ENCODE peak calls at places on chromosomes 2 and 18, in four cellular contexts. E is K562, K is GM12878, Q is HepG2. S is an unnamed sample.
A peak's percentile ranks its signal among the peaks of the same experiment; 100 is the strongest.

GRCh38 chr2:65576861-65577601 is 144.6 kb upstream of the SPRED2 start:
- DNase-seq in E (no peak), K (no peak), Q (peak; percentile 91), S (no peak)

GRCh38 chr18:23071285-23071684 is 64.0 kb upstream of the CABLES1 start:
- DNase-seq in E (no peak), K (peak; percentile 79), Q (no peak), S (no peak)

GRCh38 chr2:23069935-23070334 is 315.0 kb upstream of the KLHL29 start:
- DNase-seq in E (no peak), K (no peak), Q (no peak), S (no peak)

GRCh38 chr2:176817061-176817565 is 395.5 kb upstream of the HNRNPA3 start:
- DNase-seq in E (no peak), K (no peak), Q (no peak), S (peak; percentile 25)

GRCh38 chr2:107585851-107586250 is 240.8 kb upstream of the RGPD4 start:
- DNase-seq in E (no peak), K (no peak), Q (no peak), S (no peak)

GRCh38 chr2:127957240-127957639 is 70.6 kb downstream of the SAP130 start:
- DNase-seq in E (no peak), K (no peak), Q (no peak), S (no peak)

GRCh38 chr2:12317853-12318426 is 398.8 kb upstream of the TRIB2 start:
- DNase-seq in E (no peak), K (no peak), Q (no peak), S (no peak)

GRCh38 chr2:216504376-216504762 is 5.7 kb downstream of the RPL37A start:
- DNase-seq in E (no peak), K (no peak), Q (no peak), S (no peak)

GRCh38 chr2:102337481-102338386 is 17.9 kb upstream of the IL18R1 start:
- DNase-seq in E (no peak), K (no peak), Q (no peak), S (no peak)

GRCh38 chr18:76721207-76721996 is 101.0 kb upstream of the ZNF236 start:
- DNase-seq in E (no peak), K (no peak), Q (no peak), S (no peak)

GRCh38 chr18:26071725-26072124 is 18.7 kb downstream of the SS18 start:
- DNase-seq in E (no peak), K (no peak), Q (no peak), S (no peak)

GRCh38 chr2:64380853-64381527 is 73.0 kb upstream of the LGALSL start:
- DNase-seq in E (no peak), K (no peak), Q (no peak), S (no peak)

GRCh38 chr2:52821631-52822030 is 946.0 kb upstream of the CHAC2 start:
- DNase-seq in E (no peak), K (no peak), Q (no peak), S (no peak)

GRCh38 chr2:42843131-42843530 is 50.7 kb upstream of the HAAO start:
- DNase-seq in E (no peak), K (no peak), Q (no peak), S (no peak)

GRCh38 chr2:136384541-136385303 is 266.8 kb upstream of the CXCR4 start:
- DNase-seq in E (peak; percentile 17), K (no peak), Q (peak; percentile 35), S (peak; percentile 61)

GRCh38 chr2:161077367-161078210 is 82.6 kb upstream of the TANK start:
- DNase-seq in E (no peak), K (peak; percentile 81), Q (no peak), S (no peak)

GRCh38 chr2:172480301-172481218 is 53.2 kb downstream of the ITGA6 start:
- DNase-seq in E (no peak), K (no peak), Q (peak; percentile 91), S (no peak)

GRCh38 chr2:229575569-229576315 is 138.6 kb downstream of the DNER start:
- DNase-seq in E (no peak), K (no peak), Q (no peak), S (no peak)

GRCh38 chr2:70440621-70441020 is 113.0 kb downstream of the TGFA start:
- DNase-seq in E (no peak), K (no peak), Q (no peak), S (no peak)

DNA sequence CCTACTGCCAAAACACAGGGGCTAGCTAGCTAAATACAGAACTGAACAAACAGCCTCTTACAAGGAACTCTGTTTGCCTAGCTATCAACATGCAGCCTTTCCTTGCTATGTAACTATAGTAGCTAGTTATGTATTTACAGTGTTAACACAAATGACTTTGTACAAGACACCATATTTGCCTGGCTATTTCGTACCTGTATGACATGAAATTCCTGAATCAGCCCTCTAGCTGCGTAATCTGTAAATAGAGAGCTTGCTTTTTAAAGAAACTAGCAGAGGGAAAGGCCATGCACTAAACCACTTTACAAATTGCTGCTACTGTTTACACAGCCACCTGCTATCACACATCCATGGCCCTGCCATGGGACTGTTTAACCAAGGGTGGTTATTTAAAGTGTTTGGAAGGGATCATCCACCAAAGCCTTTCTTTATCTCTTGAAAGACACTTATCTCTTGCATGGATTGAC is 248.7 kb downstream of the TFCP2L1 start:
- DNase-seq in E (no peak), K (no peak), Q (peak; percentile 65), S (no peak)
- TF ChIP-seq SP1 in E (no peak), K (no peak), Q (no peak), S (no peak)

GRCh38 chr2:191917430-191917881 is 70.6 kb upstream of the CAVIN2 start:
- DNase-seq in E (no peak), K (no peak), Q (peak; percentile 79), S (no peak)
- TF ChIP-seq FOXK2 in E (no peak), K (no peak), Q (no peak), S (no peak)

GRCh38 chr2:234462218-234462992 is 34.5 kb downstream of the ARL4C start:
- DNase-seq in E (no peak), K (no peak), Q (peak; percentile 61), S (no peak)
- TF ChIP-seq SP1 in E (no peak), K (no peak), Q (no peak), S (no peak)

GRCh38 chr2:181977661-181978350 is 7.8 kb upstream of the PPP1R1C start:
- DNase-seq in E (no peak), K (no peak), Q (no peak), S (no peak)
- TF ChIP-seq FOXK2 in E (no peak), K (no peak), Q (no peak), S (no peak)

GRCh38 chr2:167110345-167110744 is 222.1 kb downstream of the XIRP2 start:
- DNase-seq in E (no peak), K (no peak), Q (no peak), S (no peak)

GRCh38 chr2:167103028-167103756 is 214.9 kb downstream of the XIRP2 start:
- DNase-seq in E (no peak), K (no peak), Q (peak; percentile 97), S (no peak)

GRCh38 chr2:167103757-167104133 is 215.5 kb downstream of the XIRP2 start:
- DNase-seq in E (no peak), K (no peak), Q (no peak), S (no peak)

GRCh38 chr2:167100526-167100925 is 212.2 kb downstream of the XIRP2 start:
- DNase-seq in E (no peak), K (no peak), Q (no peak), S (no peak)

GRCh38 chr2:167104691-167105090 is 216.4 kb downstream of the XIRP2 start:
- DNase-seq in E (no peak), K (no peak), Q (no peak), S (no peak)
- TF ChIP-seq SP1 in E (no peak), K (no peak), Q (no peak), S (no peak)

DNA sequence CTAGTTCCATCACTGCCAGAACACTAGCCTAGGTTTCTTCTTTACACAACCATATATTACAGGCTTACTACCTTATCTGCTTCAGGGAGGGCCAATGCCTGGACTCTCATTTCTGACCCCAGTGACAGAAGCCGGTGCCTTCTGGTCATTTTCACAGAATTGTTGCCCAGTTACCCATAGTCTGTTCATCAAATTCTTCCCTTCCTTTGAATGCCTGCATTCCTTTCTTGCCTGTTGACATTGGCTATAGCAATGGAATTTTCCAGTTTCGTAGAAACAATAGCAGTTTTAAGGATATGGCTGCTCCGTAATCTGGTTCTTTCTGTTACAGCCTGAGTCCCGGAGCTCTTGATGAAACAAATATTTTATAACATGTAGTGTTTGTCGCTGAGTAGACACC is 13.1 kb upstream of the LCLAT1 start:
- DNase-seq in E (no peak), K (no peak), Q (peak; percentile 47), S (no peak)
- TF ChIP-seq FOXK2 in E (no peak), K (no peak), Q (no peak), S (no peak)

GRCh38 chr2:189350515-189351209 is 90.6 kb upstream of the WDR75 start:
- DNase-seq in E (no peak), K (no peak), Q (no peak), S (no peak)
- TF ChIP-seq SP1 in E (no peak), K (no peak), Q (no peak), S (no peak)

DNA sequence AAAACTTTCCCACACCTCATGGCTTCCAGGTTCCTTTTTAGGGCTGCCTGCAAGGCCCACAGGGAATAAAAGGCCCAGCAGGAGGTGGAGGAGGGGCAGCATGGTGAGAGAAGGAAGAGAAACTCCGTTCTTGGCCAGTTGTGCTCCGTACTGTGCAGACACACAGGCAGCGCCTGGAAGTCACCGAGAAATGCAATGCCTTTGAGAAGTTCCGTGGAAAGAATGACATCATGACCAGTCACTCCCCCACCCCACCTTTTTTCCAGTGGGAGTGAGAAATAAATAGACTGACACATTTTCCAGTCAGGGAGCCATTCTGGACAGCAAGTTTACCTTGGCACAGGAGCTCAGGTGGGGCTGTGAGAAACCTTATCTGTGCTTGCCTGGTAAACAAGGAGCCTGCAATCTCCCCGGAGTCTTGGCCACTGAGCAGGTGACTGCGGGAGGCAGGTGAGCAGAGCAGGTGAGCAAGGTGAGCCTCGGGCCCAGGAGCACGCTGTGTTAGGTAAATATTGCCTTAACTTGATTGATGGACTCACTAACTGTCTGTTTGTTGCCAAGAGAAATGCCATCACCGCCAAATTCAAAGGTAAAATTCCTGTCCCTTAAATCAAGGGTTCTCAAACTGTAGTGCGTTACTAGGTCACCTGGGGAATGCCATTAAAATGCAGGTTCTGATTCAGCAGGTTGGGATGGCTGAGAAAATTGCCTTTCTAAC is 13.5 kb upstream of the LBH start:
- DNase-seq in E (no peak), K (peak; percentile 48), Q (no peak), S (no peak)
- TF ChIP-seq FOXK2 in E (no peak), K (no peak), Q (no peak), S (no peak)

S was measured in HEK293T.